ENCODE peak calls at places on chromosomes 4 and X, in eight cellular contexts. S, R, G, T, L, O, H and Y are unnamed samples. For H3K4me1, the result is how much of the 10 kb centered on the place peaks cover.

GRCh38 chrX:43836435-43837184 is 45.6 kb downstream of the MAOB start:
- DNase-seq in S (no peak), G (no peak), L (no peak), R (no peak), H (no peak), O (peak), T (no peak), Y (no peak)

GRCh38 chr4:52103314-52103713 is 52.2 kb downstream of the SPATA18 start:
- DNase-seq in S (no peak), G (no peak), R (no peak), O (peak), T (no peak), L (no peak), H (no peak), Y (peak)

GRCh38 chr4:113952452-113953029 is 26.9 kb downstream of the ARSJ start:
- DNase-seq in G (no peak), H (peak), S (peak), O (peak), R (no peak), L (no peak), T (no peak), Y (peak)

GRCh38 chr4:93063325-93063724 is 759.6 kb downstream of the GRID2 start:
- DNase-seq in H (no peak), T (no peak), R (no peak), G (no peak), O (no peak), L (no peak), S (no peak), Y (no peak)

GRCh38 chrX:69424161-69424560 is 80.0 kb upstream of the NALF2 start:
- DNase-seq in G (peak), H (no peak), T (no peak), R (no peak), S (no peak), O (peak), L (no peak), Y (no peak)

GRCh38 chr4:15002659-15003440 is 569 bp downstream of the CPEB2 start:
- DNase-seq in G (peak), T (peak), H (peak), R (peak), S (peak), O (peak), L (peak), Y (peak)

GRCh38 chrX:57771689-57772088 is 91.6 kb upstream of the NLRP2B start:
- DNase-seq in T (no peak), H (no peak), G (no peak), R (no peak), O (no peak), S (no peak), L (no peak), Y (no peak)

GRCh38 chrX:133776072-133776471 is 209.3 kb downstream of the GPC3 start:
- DNase-seq in T (peak), L (no peak), H (no peak), G (peak), S (peak), R (no peak), O (peak), Y (peak)

GRCh38 chr4:106601519-106601918 is 232.9 kb upstream of the GIMD1 start:
- DNase-seq in T (no peak), G (no peak), S (no peak), L (no peak), H (no peak), O (no peak), R (no peak), Y (no peak)

GRCh38 chr4:4935974-4936373 is 76.5 kb downstream of the MSX1 start:
- DNase-seq in G (no peak), S (no peak), L (no peak), H (no peak), O (no peak), T (no peak), R (no peak), Y (no peak)

GRCh38 chr4:109703664-109704351 is 563 bp upstream of the CASP6 start:
- DNase-seq in T (no peak), H (peak), S (no peak), L (no peak), R (no peak), G (peak), O (peak), Y (no peak)

GRCh38 chrX:19003756-19004155 is 19.8 kb upstream of the PHKA2 start:
- DNase-seq in R (no peak), L (no peak), T (no peak), H (no peak), S (no peak), G (no peak), O (no peak), Y (no peak)

GRCh38 chrX:38000706-38001105 is 5.6 kb upstream of the SYTL5 start:
- DNase-seq in R (no peak), S (no peak), T (no peak), O (no peak), G (no peak), H (no peak), L (no peak), Y (no peak)

GRCh38 chr4:173835863-173836262 is 305.8 kb upstream of the HAND2 start:
- DNase-seq in L (no peak), R (no peak), S (no peak), G (peak), T (no peak), H (no peak), O (no peak), Y (peak)

GRCh38 chrX:45697591-45697990 is 496.9 kb upstream of the DIPK2B start:
- DNase-seq in O (peak), T (no peak), G (peak), R (no peak), S (no peak), L (no peak), H (no peak), Y (no peak)

GRCh38 chrX:47380268-47380667 is 9.9 kb downstream of the ZNF157 start:
- DNase-seq in L (peak), T (peak), R (no peak), S (peak), O (no peak), G (no peak), H (peak), Y (no peak)

GRCh38 chrX:66632986-66633385 is 5.9 kb downstream of the EDA2R start:
- DNase-seq in L (no peak), T (no peak), H (no peak), R (no peak), S (no peak), O (no peak), G (no peak), Y (no peak)

GRCh38 chrX:66632473-66632872 is 6.4 kb downstream of the EDA2R start:
- DNase-seq in G (no peak), R (no peak), S (no peak), O (no peak), L (no peak), T (no peak), H (no peak), Y (no peak)

GRCh38 chrX:66633541-66633940 is 5.3 kb downstream of the EDA2R start:
- DNase-seq in G (peak), R (no peak), S (no peak), H (no peak), L (no peak), O (no peak), T (no peak), Y (no peak)

GRCh38 chrX:66634272-66634671 is 4.6 kb downstream of the EDA2R start:
- DNase-seq in L (no peak), G (no peak), H (no peak), R (no peak), O (no peak), S (no peak), T (no peak), Y (no peak)

GRCh38 chrX:66635360-66635759 is 3.5 kb downstream of the EDA2R start:
- DNase-seq in L (no peak), O (peak), R (no peak), H (no peak), T (no peak), S (no peak), G (peak), Y (no peak)
- H3K4me3 ChIP-seq in L (no peak), O (no peak), R (no peak), H (peak), T (no peak), S (no peak), G (no peak), Y (no peak)

DNA sequence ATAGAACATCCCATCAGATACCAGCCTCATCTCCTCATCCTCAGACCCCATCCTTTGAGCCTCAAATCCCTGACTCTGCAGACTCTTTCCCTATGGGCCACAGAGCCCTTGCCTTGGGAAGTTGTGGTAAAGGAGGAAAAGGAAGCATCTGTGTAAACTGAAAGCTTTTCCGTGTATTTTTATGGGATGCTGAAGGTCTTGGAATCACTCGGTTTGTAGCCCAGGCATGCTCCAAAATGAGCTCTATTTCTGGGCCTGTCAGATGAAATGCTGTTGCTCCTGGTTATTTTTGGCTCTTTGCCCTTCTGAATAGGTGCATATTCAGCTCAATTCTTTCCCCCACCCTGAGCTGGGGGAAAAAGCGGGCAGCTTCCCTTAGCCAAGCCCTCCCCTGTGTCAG is 5.0 kb upstream of the SEL1L3 start:
- DNase-seq in O (peak), G (no peak), T (no peak), R (no peak), H (no peak), L (no peak), S (no peak), Y (no peak)
- H3K4me1 ChIP-seq in O (under half), G (under half), T (under half), R (under half), H (under half), L (under half), S (under half), Y (under half)

GRCh38 chr4:125368161-125368560 is 53.4 kb downstream of the FAT4 start:
- DNase-seq in H (no peak), T (no peak), G (peak), O (peak), R (no peak), L (no peak), S (no peak), Y (no peak)
- TF ChIP-seq CTCF in H (no peak), T (no peak), G (no peak), O (no peak), R (no peak), L (no peak), S (no peak), Y (no peak)

DNA sequence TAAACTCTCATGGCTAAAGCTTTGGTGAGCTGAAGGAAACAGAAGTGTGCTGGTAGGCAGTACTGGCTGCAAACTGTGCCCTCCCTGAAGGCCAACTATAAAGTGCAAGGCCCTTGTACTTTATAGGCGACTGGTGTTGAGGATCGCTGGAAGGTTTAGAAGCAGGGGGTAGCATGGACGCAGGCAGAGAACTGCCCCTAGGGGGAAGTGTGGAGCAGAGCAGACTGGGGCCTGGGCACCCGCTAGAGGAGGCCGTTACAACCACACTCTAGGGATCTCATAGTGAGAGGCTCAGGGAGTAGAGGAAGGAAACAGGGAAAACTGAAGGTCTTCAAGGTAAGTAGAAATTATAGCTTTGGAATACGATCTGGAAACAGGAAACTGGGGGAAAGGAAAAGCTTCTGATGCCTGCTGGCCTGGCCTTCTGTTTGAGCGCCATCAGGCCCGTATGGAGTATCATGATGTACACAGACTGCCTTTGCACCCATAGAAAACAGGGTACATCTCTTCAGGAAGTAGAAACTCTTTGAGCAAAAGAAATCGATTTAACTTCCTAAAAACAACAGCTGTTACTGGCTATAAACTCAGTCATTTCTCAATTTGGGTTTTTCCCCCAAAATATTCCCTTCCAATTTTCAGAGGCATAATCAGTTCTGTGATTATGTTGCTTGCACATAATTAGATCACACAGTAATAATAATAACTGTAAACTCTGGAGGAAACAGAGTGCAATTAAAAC is 23.9 kb upstream of the TMSB4X start:
- DNase-seq in O (no peak), H (peak), T (peak), R (no peak), S (no peak), L (peak), G (no peak), Y (peak)
- H3K4me3 ChIP-seq in O (no peak), H (peak), T (no peak), R (no peak), S (no peak), L (peak), G (no peak), Y (no peak)

DNA sequence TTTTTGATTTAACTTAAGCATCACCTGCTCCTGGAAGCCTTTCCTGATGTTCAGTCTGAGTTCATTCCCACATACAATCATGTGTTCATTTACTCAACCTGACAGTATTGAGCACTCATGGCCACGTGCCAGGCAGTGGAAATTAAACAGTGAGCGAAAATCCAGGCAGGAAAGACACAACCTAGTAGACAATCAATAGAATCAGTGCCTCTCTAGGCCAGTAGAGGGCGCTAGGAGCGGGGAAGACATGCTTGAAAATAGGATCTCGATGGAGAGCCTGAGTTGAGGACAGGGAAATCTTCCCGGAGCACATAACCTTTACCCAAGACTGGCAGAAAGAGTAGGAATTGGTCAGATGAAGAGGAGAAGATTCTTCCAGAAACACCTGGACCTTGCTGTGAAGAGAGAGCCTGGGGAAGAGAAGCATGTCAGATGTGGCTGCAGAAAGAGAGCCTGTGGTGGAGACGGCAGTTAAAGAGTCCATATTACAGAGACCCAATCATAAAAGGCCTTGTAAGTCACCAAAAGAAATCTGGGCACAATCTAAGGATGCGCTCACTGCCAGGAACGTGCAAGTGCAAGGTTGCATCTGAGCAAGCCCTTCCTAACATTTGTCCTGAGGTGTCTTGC is 103.5 kb downstream of the LDB2 start:
- DNase-seq in O (peak), R (no peak), H (no peak), G (peak), L (no peak), S (peak), T (peak), Y (peak)
- H3K4me1 ChIP-seq in O (under half), R (under half), H (under half), G (under half), L (under half), S (under half), T (under half), Y (under half)

DNA sequence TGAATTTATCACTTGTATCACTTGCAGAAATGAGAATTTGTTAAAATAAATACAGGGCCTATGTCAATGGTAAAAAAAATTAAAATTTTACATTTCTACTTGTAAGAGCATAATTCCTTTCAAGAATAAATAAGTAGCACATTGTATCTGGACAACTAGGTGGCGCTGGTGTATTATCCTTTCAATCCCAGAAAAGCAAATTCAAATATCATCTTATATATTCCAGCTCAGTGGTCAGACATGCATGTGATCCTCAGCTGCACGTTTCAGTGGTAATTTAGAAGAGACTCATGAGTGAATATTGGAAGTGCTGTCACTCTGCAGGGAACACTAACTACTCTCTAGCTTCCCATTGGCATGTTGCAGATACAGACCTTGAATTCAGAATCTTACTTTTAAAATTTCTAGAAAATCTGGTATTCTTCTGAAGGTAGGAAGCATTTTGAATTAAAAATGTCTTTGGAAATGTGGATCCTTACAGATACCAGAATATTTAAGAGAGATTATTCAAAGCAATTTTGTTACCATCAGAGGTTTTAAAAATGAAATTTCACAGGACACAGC is 1414.7 kb upstream of the TENM3 start:
- DNase-seq in T (no peak), O (no peak), H (no peak), G (no peak), S (peak), R (no peak), L (no peak), Y (peak)
- TF ChIP-seq CTCF in T (no peak), O (peak), H (peak), G (peak), S (peak), R (peak), L (peak), Y (peak)